ENCODE peak calls at places on chromosomes 5 and 9, in seven cellular contexts. W, U, D, M, V, K and P are unnamed samples.

GRCh38 chr5:147479949-147480348 is 29.9 kb downstream of the DPYSL3 start:
- DNase-seq in W (no peak), U (no peak), D (no peak), M (no peak), V (no peak), K (no peak), P (no peak)

GRCh38 chr9:94861589-94862241 is 135.2 kb downstream of the AOPEP start:
- DNase-seq in W (no peak), U (no peak), D (no peak), M (no peak), V (no peak), K (no peak), P (peak)

GRCh38 chr9:5920860-5921328 is 30.2 kb downstream of the MLANA start:
- DNase-seq in W (no peak), U (no peak), D (no peak), M (no peak), V (no peak), K (no peak), P (no peak)

GRCh38 chr5:160419458-160420330 is 813 bp upstream of the SLU7 start:
- DNase-seq in W (no peak), U (no peak), D (no peak), M (no peak), V (no peak), K (no peak), P (no peak)

GRCh38 chr5:32542216-32543059 is 42.9 kb upstream of the SUB1 start:
- DNase-seq in W (no peak), U (no peak), D (no peak), M (no peak), V (no peak), K (no peak), P (no peak)

GRCh38 chr5:103362211-103362610 is 103.6 kb downstream of the MACIR start:
- DNase-seq in W (no peak), U (no peak), D (no peak), M (no peak), V (no peak), K (no peak), P (peak)

GRCh38 chr9:79902937-79903600 is 331.3 kb downstream of the TLE4 start:
- DNase-seq in W (no peak), U (no peak), D (peak), M (no peak), V (no peak), K (no peak), P (no peak)

GRCh38 chr5:106875591-106876297 is 795.0 kb downstream of the EFNA5 start:
- DNase-seq in W (peak), U (no peak), D (peak), M (no peak), V (no peak), K (no peak), P (no peak)

GRCh38 chr5:89536020-89536419 is 653.0 kb upstream of the MEF2C start:
- DNase-seq in W (no peak), U (no peak), D (no peak), M (no peak), V (no peak), K (no peak), P (no peak)

GRCh38 chr9:114539718-114540410 is 34.6 kb upstream of the WHRN start:
- DNase-seq in W (no peak), U (no peak), D (no peak), M (no peak), V (no peak), K (no peak), P (no peak)

GRCh38 chr5:9512452-9512851 is 33.4 kb downstream of the SEMA5A start:
- DNase-seq in W (no peak), U (no peak), D (no peak), M (peak), V (peak), K (no peak), P (no peak)

GRCh38 chr9:93049491-93049890 is 9.0 kb upstream of the SUSD3 start:
- DNase-seq in W (no peak), U (no peak), D (no peak), M (peak), V (no peak), K (no peak), P (no peak)

GRCh38 chr9:107847977-107848376 is 358.4 kb upstream of the KLF4 start:
- DNase-seq in W (no peak), U (no peak), D (no peak), M (no peak), V (no peak), K (no peak), P (no peak)

GRCh38 chr5:52867809-52868208 is 80.1 kb downstream of the ITGA1 start:
- DNase-seq in W (no peak), U (no peak), D (no peak), M (no peak), V (no peak), K (no peak), P (no peak)

GRCh38 chr5:32454821-32455220 is 10.3 kb upstream of the ZFR start:
- DNase-seq in W (no peak), U (no peak), D (no peak), M (no peak), V (no peak), K (no peak), P (no peak)

GRCh38 chr9:3809724-3810123 is 283.9 kb upstream of the RFX3 start:
- DNase-seq in W (no peak), U (no peak), D (no peak), M (no peak), V (peak), K (no peak), P (no peak)

GRCh38 chr9:89941875-89942274 is 337.1 kb downstream of the GADD45G start:
- DNase-seq in W (no peak), U (no peak), D (no peak), M (no peak), V (no peak), K (no peak), P (peak)

DNA sequence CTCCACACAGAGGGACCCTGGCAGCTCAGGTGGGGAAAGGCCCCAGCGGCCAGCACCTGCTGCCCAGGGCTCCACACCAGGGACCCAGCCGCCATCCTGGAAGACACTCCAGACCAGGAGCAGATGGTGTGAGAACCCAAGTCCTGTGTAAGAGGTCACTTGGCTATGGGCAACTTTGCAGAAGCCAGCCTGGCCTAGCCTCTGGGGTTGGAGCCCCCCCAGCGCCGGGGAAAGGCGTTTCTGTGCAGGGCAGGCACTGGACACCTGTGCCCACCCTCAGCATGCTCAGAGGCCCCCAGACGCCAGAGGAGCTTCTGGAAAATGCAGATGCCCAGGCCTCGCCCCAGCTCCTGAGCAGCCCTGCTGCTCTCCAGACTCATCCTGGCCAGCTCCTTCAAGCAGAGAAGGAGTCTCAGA is 34.0 kb downstream of the RASGEF1C start:
- DNase-seq in W (no peak), U (no peak), D (no peak), M (no peak), V (peak), K (no peak), P (no peak)
- H3K27ac ChIP-seq in W (no peak), U (no peak), D (no peak), M (no peak), V (no peak), K (no peak), P (no peak)

GRCh38 chr5:82275267-82275664 is 2.9 kb downstream of the RPS23 start:
- DNase-seq in W (no peak), U (no peak), D (no peak), M (no peak), V (no peak), K (no peak), P (no peak)

GRCh38 chr5:82276800-82277612 is 1.1 kb downstream of the RPS23 start:
- DNase-seq in W (no peak), U (no peak), D (no peak), M (no peak), V (no peak), K (no peak), P (no peak)

GRCh38 chr5:82278711-82279370 is 687 bp upstream of the RPS23 start:
- DNase-seq in W (no peak), U (no peak), D (no peak), M (no peak), V (no peak), K (no peak), P (no peak)

GRCh38 chr5:82277613-82277986 is 554 bp downstream of the RPS23 start:
- DNase-seq in W (no peak), U (no peak), D (no peak), M (no peak), V (no peak), K (no peak), P (no peak)

GRCh38 chr5:82277987-82278710 is at the start of gene RPS23:
- DNase-seq in W (peak), U (peak), D (peak), M (peak), V (peak), K (peak), P (peak)
- TF ChIP-seq CTCF in W (no peak), U (no peak), D (no peak), M (no peak), V (no peak), K (no peak), P (no peak)

GRCh38 chr5:15550502-15551115 is 50.6 kb downstream of the FBXL7 start:
- DNase-seq in W (no peak), U (no peak), D (no peak), M (no peak), V (no peak), K (no peak), P (no peak)
- H3K4me3 ChIP-seq in W (no peak), U (no peak), D (no peak), M (no peak), V (no peak), K (no peak), P (no peak)

DNA sequence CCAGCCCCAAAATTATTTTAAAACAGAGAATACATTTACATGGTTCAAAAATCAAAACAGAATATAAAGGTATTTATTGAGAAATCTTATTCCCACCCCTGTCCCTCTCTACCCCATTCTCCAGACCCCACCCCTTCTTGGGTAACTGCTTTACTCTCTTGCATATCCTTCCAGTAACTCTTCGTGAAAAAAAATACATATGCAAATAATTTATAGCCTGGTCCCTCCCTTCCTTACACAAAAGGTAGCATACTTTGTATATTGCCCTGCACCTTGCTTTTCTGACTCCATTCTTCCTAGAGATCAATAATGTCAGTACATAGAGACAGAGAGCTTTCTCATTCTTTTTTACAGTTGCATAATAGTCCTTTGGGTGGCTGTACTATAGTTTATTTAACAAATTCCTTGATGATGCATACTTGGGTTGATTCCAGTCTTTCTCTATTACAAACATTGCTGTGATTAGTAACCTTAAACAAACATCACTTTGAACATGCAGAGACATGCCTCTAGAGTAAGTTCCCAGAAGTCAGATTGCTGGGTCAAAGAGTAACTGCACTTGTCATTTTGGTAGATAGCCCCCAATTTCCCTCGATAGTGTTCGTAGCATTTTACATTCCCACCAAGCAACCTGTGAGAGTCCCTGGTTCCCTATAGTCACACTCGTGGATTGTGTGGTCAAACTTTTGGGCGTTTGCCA is 47.9 kb downstream of the STOM start:
- DNase-seq in W (no peak), U (no peak), D (no peak), M (no peak), V (no peak), K (no peak), P (peak)
- H3K27ac ChIP-seq in W (no peak), U (peak), D (no peak), M (peak), V (peak), K (peak), P (peak)

DNA sequence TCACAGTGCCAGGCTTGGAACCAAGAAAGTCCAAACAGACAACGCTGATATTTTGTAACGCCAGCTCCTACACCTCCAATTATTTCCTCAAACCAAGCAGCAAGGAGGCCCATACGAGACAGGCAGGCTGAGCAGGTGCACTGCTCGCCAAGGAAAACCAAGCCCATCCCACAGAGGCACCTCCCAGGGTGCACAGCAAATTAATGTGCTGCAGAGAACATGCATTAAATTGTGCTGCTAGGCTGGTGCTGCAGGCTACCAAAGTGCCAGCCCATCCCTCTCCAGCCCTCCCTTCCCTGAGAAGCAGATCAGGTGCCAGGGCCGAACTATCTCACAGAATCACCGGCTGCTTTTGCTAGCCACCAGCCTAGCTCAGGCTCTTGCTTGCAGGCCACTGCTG is 137.8 kb downstream of the PAX5 start:
- DNase-seq in W (no peak), U (no peak), D (no peak), M (no peak), V (no peak), K (no peak), P (no peak)
- TF ChIP-seq CTCF in W (no peak), U (no peak), D (no peak), M (no peak), V (no peak), K (no peak), P (no peak)

DNA sequence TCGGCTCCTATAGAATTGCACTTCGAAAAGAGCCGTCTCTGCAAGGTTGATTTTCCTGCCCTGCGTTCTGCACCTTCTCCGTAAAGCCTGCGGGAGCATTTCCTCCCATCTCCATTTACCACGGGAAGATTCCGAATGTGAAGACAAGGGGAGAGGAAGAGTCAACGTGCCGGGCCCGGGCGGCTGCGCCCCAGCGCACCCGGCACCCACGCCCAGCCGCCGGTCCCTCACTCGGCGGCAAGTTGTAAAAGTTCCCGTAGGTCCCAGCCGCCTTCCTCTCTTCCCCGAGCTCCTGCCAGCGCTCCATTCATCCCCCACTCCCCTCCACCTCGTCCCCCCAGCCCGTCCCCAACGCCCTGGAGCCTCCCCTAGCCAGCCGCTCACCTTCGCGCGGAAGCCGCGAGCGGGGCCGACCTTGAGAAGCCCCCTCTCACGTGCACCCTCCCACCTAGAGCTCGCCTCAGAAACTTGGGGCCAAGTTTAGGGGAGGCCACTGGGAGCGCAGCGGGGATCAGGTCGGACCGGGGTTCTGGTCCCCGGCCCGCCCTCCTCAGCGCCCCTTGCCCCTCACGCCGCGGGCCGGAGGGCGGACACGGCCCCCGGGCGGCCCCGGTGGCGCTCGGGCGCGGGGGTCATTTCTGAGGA is 387 bp downstream of the BNC2 start:
- DNase-seq in W (no peak), U (no peak), D (peak), M (no peak), V (no peak), K (peak), P (no peak)
- H3K4me3 ChIP-seq in W (peak), U (peak), D (peak), M (peak), V (peak), K (peak), P (peak)

DNA sequence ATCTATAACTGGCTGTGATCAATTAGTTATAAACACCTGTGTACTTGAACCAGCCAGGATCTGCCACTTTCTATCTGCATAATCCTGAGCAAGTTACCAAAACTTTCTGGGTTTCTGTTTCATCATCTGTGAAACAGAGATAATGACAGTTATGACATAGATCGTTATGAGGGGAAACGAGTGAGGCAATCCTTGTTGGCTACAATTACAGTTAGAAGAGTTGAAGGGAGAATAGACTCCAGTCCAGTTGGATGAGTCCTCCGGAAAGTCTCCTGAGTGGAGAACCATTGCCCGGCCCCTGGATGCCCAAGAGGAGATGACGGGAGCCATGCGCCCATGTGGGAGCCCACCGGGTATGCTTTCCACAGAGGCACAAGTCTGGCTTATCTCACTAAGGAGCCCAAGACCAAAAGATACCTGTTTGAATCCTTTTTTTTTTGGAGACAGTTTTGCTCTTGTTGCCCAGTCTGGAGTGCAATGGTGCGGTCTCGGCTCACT is 4.5 kb downstream of the PDE6A start:
- DNase-seq in W (no peak), U (no peak), D (no peak), M (no peak), V (no peak), K (no peak), P (no peak)
- H3K27ac ChIP-seq in W (no peak), U (no peak), D (no peak), M (no peak), V (peak), K (no peak), P (no peak)